ENCODE peak calls at places on chromosome 18, in seven cellular contexts. N is stimulated activated CD8-positive, alpha-beta memory T cell treated with anti-CD3 and anti-CD28 coated beads, Interleukin-2, amount 100 ng/mL, for 48 hours; T is hepatocyte; B is caudate nucleus; C is stimulated activated CD4-positive, alpha-beta T cell treated with anti-CD3 and anti-CD28 coated beads, Interleukin-12 subunit alpha, Interleukin-12 subunit beta, amount 100 ng/mL, for 4 hours; E is mucosa of descending colon; K is M059J. X is an unnamed sample.

GRCh38 chr18:6219116-6219717 is 195.5 kb downstream of the L3MBTL4 start:
- DNase-seq in N (peak; percentile 6), K (peak; percentile 40), B (no peak), C (no peak), T (peak; percentile 80), E (no peak), X (peak; percentile 32)

GRCh38 chr18:27778925-27779324 is 398.0 kb downstream of the CDH2 start:
- DNase-seq in E (no peak), K (no peak), C (no peak), B (no peak), N (no peak), T (no peak), X (no peak)

GRCh38 chr18:25288340-25288955 is 63.5 kb downstream of the ZNF521 start:
- DNase-seq in K (peak; percentile 10), N (no peak), B (no peak), E (no peak), C (no peak), T (no peak), X (no peak)

GRCh38 chr18:24840640-24841039 is 380.2 kb downstream of the HRH4 start:
- DNase-seq in E (no peak), C (no peak), T (no peak), B (no peak), K (no peak), N (no peak), X (no peak)

GRCh38 chr18:31070206-31070605 is 27.7 kb upstream of the DSC3 start:
- DNase-seq in T (no peak), B (no peak), C (no peak), E (no peak), N (no peak), K (peak; percentile 9), X (no peak)

GRCh38 chr18:26757263-26758019 is 108.1 kb downstream of the AQP4 start:
- DNase-seq in C (no peak), E (no peak), N (no peak), B (no peak), T (peak; percentile 32), K (no peak), X (peak; percentile 67)

GRCh38 chr18:21203096-21203495 is 38.9 kb upstream of the GREB1L start:
- DNase-seq in C (no peak), B (no peak), E (no peak), N (no peak), K (peak; percentile 68), T (no peak), X (no peak)

GRCh38 chr18:44767807-44768206 is 87.1 kb downstream of the SETBP1 start:
- DNase-seq in K (no peak), B (no peak), T (no peak), E (no peak), N (no peak), C (no peak), X (no peak)

GRCh38 chr18:28657836-28658410 is 481.0 kb upstream of the CDH2 start:
- DNase-seq in T (no peak), B (no peak), K (peak; percentile 81), N (no peak), E (no peak), C (no peak), X (no peak)

GRCh38 chr18:61019902-61020301 is 313.3 kb upstream of the CDH20 start:
- DNase-seq in T (no peak), K (no peak), N (no peak), E (no peak), C (no peak), B (no peak), X (no peak)

GRCh38 chr18:41227993-41228392 is 727.0 kb upstream of the PIK3C3 start:
- DNase-seq in B (no peak), T (no peak), C (no peak), E (no peak), K (peak; percentile 5), N (no peak), X (no peak)

GRCh38 chr18:12679183-12679786 is 21.4 kb upstream of the SPIRE1 start:
- DNase-seq in N (no peak), C (no peak), T (no peak), B (no peak), E (no peak), K (no peak), X (no peak)

GRCh38 chr18:32349728-32350395 is 120.8 kb downstream of the GAREM1 start:
- DNase-seq in K (peak; percentile 65), B (peak; percentile 32), C (no peak), E (no peak), N (no peak), T (peak; percentile 91), X (peak; percentile 13)

GRCh38 chr18:47283476-47283875 is 32.0 kb upstream of the SKOR2 start:
- DNase-seq in K (peak; percentile 38), T (peak; percentile 18), E (no peak), B (no peak), C (no peak), N (no peak), X (no peak)

GRCh38 chr18:57533399-57533884 is 53.1 kb downstream of the FECH start:
- DNase-seq in B (no peak), E (no peak), N (no peak), K (peak; percentile 3), T (no peak), C (no peak), X (no peak)

GRCh38 chr18:26307161-26307773 is 81.0 kb downstream of the TAF4B start:
- DNase-seq in N (no peak), E (no peak), T (peak; percentile 73), C (no peak), K (peak; percentile 61), B (no peak), X (peak; percentile 68)

GRCh38 chr18:24762417-24762816 is 302.0 kb downstream of the HRH4 start:
- DNase-seq in T (peak; percentile 15), N (no peak), K (no peak), B (no peak), C (no peak), E (no peak), X (no peak)

GRCh38 chr18:50720281-50720680 is 99.5 kb downstream of the MRO start:
- DNase-seq in B (no peak), C (no peak), E (no peak), N (no peak), K (no peak), T (no peak), X (no peak)

GRCh38 chr18:64919971-64920370 is 771.1 kb upstream of the LINC00305 start:
- DNase-seq in C (no peak), B (no peak), T (no peak), K (no peak), N (no peak), E (no peak), X (no peak)

GRCh38 chr18:10461989-10462388 is 7.6 kb downstream of the APCDD1 start:
- DNase-seq in T (no peak), K (no peak), B (no peak), C (no peak), N (no peak), E (no peak), X (no peak)

GRCh38 chr18:62450546-62451395 is 72.1 kb upstream of the ZCCHC2 start:
- DNase-seq in E (no peak), K (peak; percentile 99), B (no peak), C (no peak), T (peak; percentile 50), N (no peak), X (peak; percentile 82)

GRCh38 chr18:76468345-76469275 is 26.4 kb downstream of the ZNF516 start:
- DNase-seq in K (no peak), B (no peak), T (no peak), E (no peak), N (no peak), C (no peak), X (no peak)

GRCh38 chr18:77220726-77221125 is 28.9 kb upstream of the GALR1 start:
- DNase-seq in K (no peak), E (no peak), C (no peak), N (no peak), T (no peak), B (no peak), X (no peak)

GRCh38 chr18:41906528-41907256 is 48.3 kb upstream of the PIK3C3 start:
- DNase-seq in B (no peak), N (no peak), T (peak; percentile 46), E (no peak), K (peak; percentile 58), C (no peak), X (peak; percentile 10)

GRCh38 chr18:61742555-61743429 is 150.0 kb downstream of the RNF152 start:
- DNase-seq in K (no peak), C (no peak), E (no peak), T (no peak), B (no peak), N (no peak), X (no peak)

GRCh38 chr18:13388586-13389490 is 170.3 kb downstream of the LDLRAD4 start:
- DNase-seq in C (no peak), E (no peak), K (no peak), N (no peak), T (no peak), B (no peak), X (no peak)

GRCh38 chr18:78679861-78680260 is 299.8 kb upstream of the SALL3 start:
- DNase-seq in E (no peak), B (no peak), K (no peak), T (no peak), C (no peak), N (no peak), X (no peak)

GRCh38 chr18:48922801-48923730 is 27.7 kb downstream of the SMAD7 start:
- DNase-seq in E (peak; percentile 85), K (peak; percentile 98), B (peak; percentile 57), N (no peak), C (no peak), T (peak; percentile 87), X (no peak)

GRCh38 chr18:13623348-13623747 is 103.0 kb downstream of the FAM210A start:
- DNase-seq in E (no peak), T (no peak), B (no peak), N (no peak), K (no peak), C (no peak), X (no peak)

GRCh38 chr18:57218281-57218680 is 71.4 kb downstream of the BOD1L2 start:
- DNase-seq in B (no peak), C (no peak), T (no peak), E (no peak), K (no peak), N (no peak), X (no peak)

GRCh38 chr18:3321133-3321812 is 59.3 kb downstream of the MYL12B start:
- DNase-seq in N (no peak), B (no peak), E (no peak), C (no peak), K (peak; percentile 96), T (peak; percentile 48), X (peak; percentile 51)

GRCh38 chr18:64202836-64203235 is 53.9 kb upstream of the LINC00305 start:
- DNase-seq in B (peak; percentile 31), T (peak; percentile 11), N (no peak), C (no peak), K (no peak), E (no peak), X (no peak)

GRCh38 chr18:57077786-57078552 is 68.9 kb upstream of the BOD1L2 start:
- DNase-seq in N (peak; percentile 24), K (no peak), B (no peak), E (no peak), C (no peak), T (no peak), X (no peak)

GRCh38 chr18:11658989-11659388 is 30.1 kb upstream of the GNAL start:
- DNase-seq in C (no peak), N (no peak), E (no peak), K (peak; percentile 9), B (no peak), T (peak; percentile 29), X (no peak)